ENCODE peak calls at places on chromosomes 1 and 21, in nine cellular contexts. V is CD8-positive, alpha-beta memory T cell; J is fibroblast of mammary gland; K is tibial nerve; H is astrocyte of the spinal cord; X is Panc1; S is hepatocyte; P is mesendoderm; R is adipocyte. L is an unnamed sample.

GRCh38 chr1:9426291-9426711 is 113.0 kb upstream of the SLC25A33 start:
- DNase-seq in V (peak), J (no peak), K (no peak), H (no peak), X (no peak), S (no peak), P (no peak), R (no peak), L (no peak)

GRCh38 chr1:85569122-85569521 is 11.4 kb upstream of the CCN1 start:
- DNase-seq in V (no peak), J (peak), K (no peak), H (peak), X (no peak), S (no peak), P (no peak), R (peak), L (no peak)

GRCh38 chr1:241401156-241401555 is 44.2 kb upstream of the RGS7 start:
- DNase-seq in V (no peak), J (peak), K (no peak), H (no peak), X (no peak), S (no peak), P (no peak), R (no peak), L (no peak)

GRCh38 chr1:93344886-93345632 is 648 bp upstream of the DR1 start:
- DNase-seq in V (no peak), J (peak), K (no peak), H (no peak), X (no peak), S (no peak), P (peak), R (no peak), L (no peak)

GRCh38 chr1:229094476-229095311 is 176.2 kb upstream of the RAB4A start:
- DNase-seq in V (no peak), J (peak), K (no peak), H (no peak), X (no peak), S (peak), P (peak), R (no peak), L (no peak)

GRCh38 chr21:44846485-44847260 is 26.8 kb downstream of the PTTG1IP start:
- DNase-seq in V (no peak), J (peak), K (peak), H (no peak), X (no peak), S (peak), P (no peak), R (peak), L (peak)

GRCh38 chr1:153962088-153963029 is 978 bp downstream of the SLC39A1 start:
- DNase-seq in V (no peak), J (peak), K (peak), H (peak), X (no peak), S (peak), P (peak), R (peak), L (peak)

GRCh38 chr21:45629046-45629981 is 14.2 kb upstream of the PCBP3 start:
- DNase-seq in V (no peak), J (no peak), K (no peak), H (no peak), X (no peak), S (no peak), P (no peak), R (no peak), L (no peak)

GRCh38 chr1:111214884-111215283 is 12.6 kb upstream of the CHI3L2 start:
- DNase-seq in V (no peak), J (no peak), K (no peak), H (no peak), X (no peak), S (no peak), P (no peak), R (no peak), L (no peak)

GRCh38 chr1:6445062-6445763 is 20.6 kb downstream of the ESPN start:
- DNase-seq in V (no peak), J (peak), K (no peak), H (no peak), X (no peak), S (peak), P (peak), R (peak), L (no peak)

GRCh38 chr21:14523234-14523633 is 22.9 kb downstream of the SAMSN1 start:
- DNase-seq in V (peak), J (peak), K (no peak), H (no peak), X (no peak), S (no peak), P (no peak), R (no peak), L (peak)

GRCh38 chr1:25204797-25205441 is 27.4 kb downstream of the SYF2 start:
- DNase-seq in V (no peak), J (peak), K (no peak), H (peak), X (no peak), S (peak), P (peak), R (peak), L (no peak)

GRCh38 chr21:45347048-45347711 is 57.8 kb upstream of the COL18A1 start:
- DNase-seq in V (no peak), J (no peak), K (no peak), H (no peak), X (no peak), S (no peak), P (peak), R (no peak), L (peak)

GRCh38 chr21:45511007-45511406 is 31.2 kb downstream of the SLC19A1 start:
- DNase-seq in V (no peak), J (no peak), K (no peak), H (no peak), X (no peak), S (no peak), P (no peak), R (no peak), L (peak)

GRCh38 chr21:26105819-26106218 is 64.8 kb downstream of the APP start:
- DNase-seq in V (no peak), J (no peak), K (no peak), H (no peak), X (no peak), S (no peak), P (no peak), R (no peak), L (no peak)

GRCh38 chr1:15124362-15125100 is 29.0 kb upstream of the TMEM51 start:
- DNase-seq in V (no peak), J (no peak), K (no peak), H (no peak), X (no peak), S (no peak), P (no peak), R (no peak), L (no peak)

GRCh38 chr1:209250970-209251636 is 332.4 kb upstream of the CAMK1G start:
- DNase-seq in V (no peak), J (no peak), K (no peak), H (no peak), X (no peak), S (no peak), P (no peak), R (no peak), L (no peak)

GRCh38 chr1:1122981-1123480 is 7.1 kb upstream of the C1orf159 start:
- DNase-seq in V (no peak), J (no peak), K (no peak), H (no peak), X (no peak), S (peak), P (peak), R (no peak), L (no peak)

GRCh38 chr1:219507432-219507831 is 105.5 kb downstream of the ZC3H11B start:
- DNase-seq in V (no peak), J (peak), K (no peak), H (peak), X (no peak), S (peak), P (no peak), R (peak), L (no peak)

DNA sequence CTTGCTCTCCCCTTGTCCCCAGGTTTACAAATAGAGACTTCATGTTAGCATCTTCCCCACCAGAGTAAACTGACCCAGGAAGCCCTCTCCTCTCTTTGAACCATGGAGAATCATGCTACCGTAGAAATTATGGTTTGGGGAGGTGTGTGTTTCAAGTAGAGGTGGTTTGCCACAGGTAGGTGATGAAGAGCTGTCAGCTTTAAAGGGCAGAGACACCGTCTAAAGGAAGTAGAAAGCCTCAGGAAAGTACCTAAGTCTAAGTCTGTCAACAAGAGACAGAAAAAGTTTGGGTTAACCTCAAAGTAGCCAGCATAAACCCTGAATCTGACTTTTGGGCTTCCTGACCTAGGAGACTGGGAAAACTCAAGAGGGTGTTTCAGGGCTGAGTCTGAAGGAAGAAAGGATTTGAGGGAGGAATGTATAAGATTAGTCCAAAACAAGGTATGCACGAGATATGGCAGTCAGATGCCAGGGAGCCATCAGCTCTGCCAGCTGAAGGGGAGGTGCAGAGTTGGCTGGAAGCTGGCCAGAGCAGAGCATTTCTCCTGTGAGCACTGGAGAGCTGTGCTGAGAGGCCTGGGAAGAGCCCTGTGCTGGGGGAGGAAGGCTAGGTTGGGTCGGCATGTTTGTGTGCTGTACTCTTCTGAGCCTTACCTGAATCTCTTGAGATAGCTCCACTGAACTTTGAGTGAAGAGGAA is 14.3 kb downstream of the ADAMTSL4 start:
- DNase-seq in V (no peak), J (peak), K (no peak), H (peak), X (no peak), S (peak), P (no peak), R (peak), L (no peak)
- H3K4me3 ChIP-seq in V (peak), J (no peak), K (peak), H (no peak), X (no peak), S (no peak), P (no peak), R (peak), L (peak)

GRCh38 chr1:185054365-185055060 is 9.2 kb downstream of the RNF2 start:
- DNase-seq in V (no peak), J (no peak), K (no peak), H (no peak), X (no peak), S (no peak), P (no peak), R (no peak), L (no peak)

GRCh38 chr1:185062710-185063370 is 17.5 kb downstream of the RNF2 start:
- DNase-seq in V (no peak), J (peak), K (no peak), H (no peak), X (no peak), S (no peak), P (no peak), R (no peak), L (no peak)

GRCh38 chr1:185059950-185060571 is 14.7 kb downstream of the RNF2 start:
- DNase-seq in V (no peak), J (no peak), K (no peak), H (no peak), X (no peak), S (no peak), P (no peak), R (no peak), L (no peak)

GRCh38 chr1:185058103-185058502 is 12.7 kb downstream of the RNF2 start:
- DNase-seq in V (no peak), J (no peak), K (no peak), H (no peak), X (no peak), S (no peak), P (no peak), R (no peak), L (no peak)

DNA sequence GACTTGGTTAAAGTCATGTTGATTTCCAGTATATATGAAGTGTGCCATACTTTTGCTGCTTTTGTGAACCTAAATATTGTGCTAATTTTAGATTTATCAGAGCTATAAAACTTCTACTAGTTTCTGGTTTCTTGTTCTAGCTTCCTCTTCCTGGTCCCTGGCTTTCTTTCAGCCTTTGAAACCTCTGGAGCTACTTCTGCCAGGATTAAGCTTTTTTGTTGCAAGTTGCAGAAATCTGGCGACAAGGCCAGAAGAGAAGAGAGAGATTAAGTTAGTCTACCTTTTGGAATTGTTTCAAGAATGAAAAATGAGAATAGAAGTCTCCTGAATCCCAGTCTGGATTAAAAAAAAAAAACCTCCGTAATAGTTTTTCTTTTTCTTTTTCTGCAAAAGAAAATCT is 13.5 kb downstream of the RNF2 start:
- DNase-seq in V (no peak), J (no peak), K (no peak), H (no peak), X (no peak), S (no peak), P (no peak), R (no peak), L (no peak)
- H3K4me3 ChIP-seq in V (no peak), J (no peak), K (no peak), H (no peak), X (no peak), S (no peak), P (no peak), R (no peak), L (no peak)

GRCh38 chr1:4984841-4985240 is 330.4 kb downstream of the AJAP1 start:
- DNase-seq in V (no peak), J (no peak), K (no peak), H (no peak), X (no peak), S (no peak), P (no peak), R (no peak), L (no peak)
- H3K4me3 ChIP-seq in V (no peak), J (no peak), K (no peak), H (no peak), X (no peak), S (no peak), P (no peak), R (no peak), L (no peak)

GRCh38 chr1:203124546-203125317 is 2.8 kb upstream of the ADORA1 start:
- DNase-seq in V (no peak), J (peak), K (no peak), H (no peak), X (no peak), S (no peak), P (no peak), R (no peak), L (no peak)

GRCh38 chr1:203124011-203124410 is 3.5 kb upstream of the ADORA1 start:
- DNase-seq in V (no peak), J (no peak), K (no peak), H (no peak), X (no peak), S (no peak), P (no peak), R (no peak), L (no peak)

GRCh38 chr1:203126866-203127671 is 457 bp upstream of the ADORA1 start:
- DNase-seq in V (no peak), J (no peak), K (no peak), H (no peak), X (no peak), S (no peak), P (no peak), R (peak), L (no peak)

GRCh38 chr1:203127672-203128611 is at the start of gene ADORA1:
- DNase-seq in V (no peak), J (peak), K (peak), H (peak), X (no peak), S (peak), P (peak), R (peak), L (peak)

DNA sequence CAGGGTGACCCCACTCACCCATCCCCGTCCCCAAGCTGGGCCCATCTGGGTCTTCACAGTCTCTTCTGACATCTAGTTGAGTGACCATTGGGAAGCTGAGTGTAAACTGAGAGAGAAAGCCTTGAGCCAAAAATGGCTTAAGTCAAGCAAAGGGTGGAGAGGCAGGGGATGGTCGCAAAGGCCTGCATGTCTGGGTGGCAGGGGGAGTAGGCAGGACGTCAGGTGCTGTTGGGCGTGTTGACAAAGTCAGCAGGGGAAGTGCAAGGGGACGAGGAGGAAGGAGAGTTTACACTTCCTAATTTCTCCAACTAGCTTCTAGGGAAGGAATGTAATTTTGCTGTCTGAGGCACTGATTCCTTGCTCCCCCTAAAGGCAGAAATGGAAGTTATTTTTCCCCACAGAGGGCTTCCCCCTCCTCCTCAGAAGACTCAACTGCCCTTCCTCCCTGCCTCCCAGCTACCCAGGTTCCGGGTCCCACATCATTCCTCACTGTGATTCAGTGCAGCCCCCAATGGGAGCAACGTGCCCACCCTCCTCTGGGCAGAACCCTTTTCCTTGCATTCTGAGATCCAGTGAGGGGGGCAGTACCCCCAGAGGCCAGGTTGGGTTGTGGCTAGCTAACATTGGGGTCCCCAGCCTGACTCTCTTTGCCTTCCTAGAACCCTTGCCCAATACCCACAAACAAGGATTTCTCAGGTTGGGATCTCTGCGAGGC is 1.2 kb upstream of the ADORA1 start:
- DNase-seq in V (no peak), J (peak), K (no peak), H (no peak), X (no peak), S (no peak), P (peak), R (peak), L (no peak)
- H3K4me3 ChIP-seq in V (no peak), J (no peak), K (no peak), H (no peak), X (no peak), S (no peak), P (no peak), R (no peak), L (no peak)

GRCh38 chr1:211229365-211229759 is 29.8 kb upstream of the RCOR3 start:
- DNase-seq in V (no peak), J (no peak), K (no peak), H (no peak), X (no peak), S (no peak), P (no peak), R (no peak), L (no peak)
- H3K4me3 ChIP-seq in V (peak), J (no peak), K (no peak), H (no peak), X (no peak), S (no peak), P (no peak), R (no peak), L (no peak)

DNA sequence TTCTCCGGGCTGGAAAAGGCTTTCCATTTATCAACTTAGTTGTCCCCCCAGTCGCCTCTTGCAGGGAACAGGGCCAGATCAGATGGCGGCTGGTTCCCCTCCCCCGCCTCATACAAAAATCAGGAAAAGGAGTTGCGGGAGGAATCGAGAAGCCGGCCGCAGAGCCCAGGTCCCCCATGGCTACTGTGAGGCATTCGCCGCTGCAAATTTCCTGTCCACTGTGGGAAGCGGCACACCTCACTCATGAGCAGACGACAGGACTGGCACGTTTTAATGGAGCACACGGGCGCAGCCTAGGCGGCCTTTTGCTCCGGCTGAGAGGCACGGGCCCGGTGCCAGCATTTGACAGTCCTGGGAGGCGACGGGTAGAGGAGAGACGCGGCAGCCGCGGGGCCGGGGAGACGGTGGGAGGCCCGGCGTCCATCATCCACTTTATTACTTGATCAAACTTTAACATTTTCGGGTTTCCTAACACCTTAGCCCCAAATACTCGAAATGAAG is 1.1 kb downstream of the GNG4 start:
- DNase-seq in V (no peak), J (no peak), K (no peak), H (no peak), X (no peak), S (peak), P (peak), R (peak), L (peak)
- H3K4me3 ChIP-seq in V (no peak), J (no peak), K (peak), H (no peak), X (peak), S (peak), P (peak), R (peak), L (peak)

GRCh38 chr1:2591581-2592261 is 5.1 kb downstream of the PRXL2B start:
- DNase-seq in V (no peak), J (no peak), K (no peak), H (no peak), X (no peak), S (no peak), P (no peak), R (no peak), L (peak)

GRCh38 chr1:2594641-2595131 is 8.1 kb downstream of the PRXL2B start:
- DNase-seq in V (no peak), J (no peak), K (no peak), H (no peak), X (no peak), S (no peak), P (no peak), R (no peak), L (no peak)

GRCh38 chr1:2594001-2594640 is 7.5 kb downstream of the PRXL2B start:
- DNase-seq in V (no peak), J (no peak), K (no peak), H (peak), X (no peak), S (no peak), P (no peak), R (peak), L (peak)

GRCh38 chr1:2592672-2593071 is 6.1 kb downstream of the PRXL2B start:
- DNase-seq in V (no peak), J (no peak), K (no peak), H (no peak), X (no peak), S (no peak), P (no peak), R (no peak), L (no peak)

GRCh38 chr1:2593251-2593878 is 6.8 kb downstream of the PRXL2B start:
- DNase-seq in V (no peak), J (no peak), K (no peak), H (no peak), X (no peak), S (no peak), P (no peak), R (no peak), L (no peak)
- H3K4me3 ChIP-seq in V (no peak), J (no peak), K (no peak), H (no peak), X (no peak), S (no peak), P (no peak), R (no peak), L (no peak)